ENCODE peak calls at places on chromosomes 16 and 17, in ten cellular contexts. One of them, this sample, is unnamed.

GRCh38 chr16:180101-180920 is at the start of gene HBQ1:
- DNase-seq in heart right ventricle: no peak
- DNase-seq in Caco-2: peak
- DNase-seq in mucosa of descending colon: no peak
- DNase-seq in AG10803: no peak
- DNase-seq in neural crest cell: peak
- DNase-seq in RWPE2: no peak
- DNase-seq in gastrocnemius medialis: no peak
- DNase-seq in cardiac muscle cell: peak
- DNase-seq in HFF-Myc: no peak
- DNase-seq in this sample: no peak

GRCh38 chr17:63947711-63948330 is 15.7 kb upstream of the CD79B start:
- DNase-seq in heart right ventricle: no peak
- DNase-seq in mucosa of descending colon: no peak
- DNase-seq in neural crest cell: no peak
- DNase-seq in Caco-2: no peak
- DNase-seq in RWPE2: no peak
- DNase-seq in cardiac muscle cell: no peak
- DNase-seq in gastrocnemius medialis: no peak
- DNase-seq in HFF-Myc: no peak
- DNase-seq in AG10803: no peak
- DNase-seq in this sample: no peak

GRCh38 chr16:9091867-9092281 is 430 bp downstream of the HAPSTR1 start:
- DNase-seq in heart right ventricle: peak
- DNase-seq in cardiac muscle cell: peak
- DNase-seq in mucosa of descending colon: peak
- DNase-seq in AG10803: peak
- DNase-seq in neural crest cell: peak
- DNase-seq in Caco-2: peak
- DNase-seq in gastrocnemius medialis: peak
- DNase-seq in RWPE2: no peak
- DNase-seq in HFF-Myc: no peak
- DNase-seq in this sample: peak

GRCh38 chr16:87350031-87350430 is 32.8 kb upstream of the C16orf95 start:
- DNase-seq in heart right ventricle: no peak
- DNase-seq in neural crest cell: no peak
- DNase-seq in gastrocnemius medialis: no peak
- DNase-seq in AG10803: no peak
- DNase-seq in HFF-Myc: no peak
- DNase-seq in cardiac muscle cell: no peak
- DNase-seq in Caco-2: no peak
- DNase-seq in mucosa of descending colon: no peak
- DNase-seq in RWPE2: no peak
- DNase-seq in this sample: no peak

GRCh38 chr16:50635505-50636392 is 45.4 kb downstream of the SNX20 start:
- DNase-seq in mucosa of descending colon: no peak
- DNase-seq in HFF-Myc: no peak
- DNase-seq in RWPE2: no peak
- DNase-seq in neural crest cell: no peak
- DNase-seq in Caco-2: no peak
- DNase-seq in AG10803: no peak
- DNase-seq in heart right ventricle: no peak
- DNase-seq in cardiac muscle cell: no peak
- DNase-seq in gastrocnemius medialis: no peak
- DNase-seq in this sample: no peak

GRCh38 chr16:56985288-56985961 is 3.9 kb upstream of the NLRC5 start:
- DNase-seq in gastrocnemius medialis: peak
- DNase-seq in mucosa of descending colon: peak
- DNase-seq in Caco-2: no peak
- DNase-seq in cardiac muscle cell: peak
- DNase-seq in RWPE2: no peak
- DNase-seq in HFF-Myc: peak
- DNase-seq in heart right ventricle: peak
- DNase-seq in AG10803: peak
- DNase-seq in neural crest cell: no peak
- DNase-seq in this sample: peak

GRCh38 chr17:28661635-28662526 is at the start of the genes SDF2 and SUPT6H:
- DNase-seq in Caco-2: peak
- DNase-seq in gastrocnemius medialis: peak
- DNase-seq in heart right ventricle: peak
- DNase-seq in neural crest cell: peak
- DNase-seq in RWPE2: peak
- DNase-seq in AG10803: peak
- DNase-seq in cardiac muscle cell: peak
- DNase-seq in mucosa of descending colon: peak
- DNase-seq in HFF-Myc: no peak
- DNase-seq in this sample: peak

GRCh38 chr16:70586731-70587130 is 59.6 kb upstream of the IL34 start:
- DNase-seq in heart right ventricle: no peak
- DNase-seq in RWPE2: no peak
- DNase-seq in neural crest cell: no peak
- DNase-seq in cardiac muscle cell: no peak
- DNase-seq in mucosa of descending colon: no peak
- DNase-seq in HFF-Myc: no peak
- DNase-seq in Caco-2: no peak
- DNase-seq in AG10803: no peak
- DNase-seq in gastrocnemius medialis: no peak
- DNase-seq in this sample: no peak

GRCh38 chr17:64784353-64784798 is 122.3 kb upstream of the SMURF2 start:
- DNase-seq in RWPE2: no peak
- DNase-seq in heart right ventricle: no peak
- DNase-seq in neural crest cell: no peak
- DNase-seq in Caco-2: no peak
- DNase-seq in gastrocnemius medialis: no peak
- DNase-seq in AG10803: no peak
- DNase-seq in HFF-Myc: no peak
- DNase-seq in mucosa of descending colon: peak
- DNase-seq in cardiac muscle cell: no peak
- DNase-seq in this sample: no peak

GRCh38 chr16:4298761-4299522 is 16.9 kb upstream of the GLIS2 start:
- DNase-seq in heart right ventricle: peak
- DNase-seq in neural crest cell: no peak
- DNase-seq in Caco-2: peak
- DNase-seq in HFF-Myc: peak
- DNase-seq in AG10803: peak
- DNase-seq in gastrocnemius medialis: peak
- DNase-seq in cardiac muscle cell: peak
- DNase-seq in RWPE2: peak
- DNase-seq in mucosa of descending colon: peak
- DNase-seq in this sample: peak

GRCh38 chr17:21689604-21690003 is 2.7 kb upstream of the KCNJ18 start:
- DNase-seq in RWPE2: peak
- DNase-seq in neural crest cell: no peak
- DNase-seq in HFF-Myc: no peak
- DNase-seq in heart right ventricle: no peak
- DNase-seq in AG10803: peak
- DNase-seq in mucosa of descending colon: no peak
- DNase-seq in Caco-2: no peak
- DNase-seq in cardiac muscle cell: peak
- DNase-seq in gastrocnemius medialis: no peak
- DNase-seq in this sample: no peak

GRCh38 chr16:87621550-87621829 is 19.2 kb downstream of the JPH3 start:
- DNase-seq in gastrocnemius medialis: no peak
- DNase-seq in mucosa of descending colon: peak
- DNase-seq in cardiac muscle cell: no peak
- DNase-seq in Caco-2: no peak
- DNase-seq in neural crest cell: no peak
- DNase-seq in HFF-Myc: no peak
- DNase-seq in heart right ventricle: no peak
- DNase-seq in RWPE2: no peak
- DNase-seq in AG10803: no peak
- DNase-seq in this sample: no peak

GRCh38 chr16:11181889-11182279 is 74.1 kb downstream of the SOCS1 start:
- DNase-seq in heart right ventricle: no peak
- DNase-seq in Caco-2: no peak
- DNase-seq in gastrocnemius medialis: no peak
- DNase-seq in mucosa of descending colon: no peak
- DNase-seq in HFF-Myc: no peak
- DNase-seq in cardiac muscle cell: no peak
- DNase-seq in neural crest cell: no peak
- DNase-seq in AG10803: peak
- DNase-seq in RWPE2: no peak
- DNase-seq in this sample: no peak

GRCh38 chr17:11853321-11854151 is 143.7 kb downstream of the ZNF18 start:
- DNase-seq in cardiac muscle cell: peak
- DNase-seq in AG10803: no peak
- DNase-seq in heart right ventricle: no peak
- DNase-seq in mucosa of descending colon: no peak
- DNase-seq in Caco-2: no peak
- DNase-seq in RWPE2: no peak
- DNase-seq in gastrocnemius medialis: no peak
- DNase-seq in HFF-Myc: no peak
- DNase-seq in neural crest cell: peak
- DNase-seq in this sample: no peak

GRCh38 chr17:41678411-41678906 is 10.2 kb upstream of the EIF1 start:
- DNase-seq in neural crest cell: no peak
- DNase-seq in Caco-2: no peak
- DNase-seq in AG10803: no peak
- DNase-seq in heart right ventricle: no peak
- DNase-seq in RWPE2: no peak
- DNase-seq in HFF-Myc: no peak
- DNase-seq in cardiac muscle cell: no peak
- DNase-seq in mucosa of descending colon: no peak
- DNase-seq in gastrocnemius medialis: no peak
- DNase-seq in this sample: peak

GRCh38 chr17:41681776-41682175 is 6.9 kb upstream of the EIF1 start:
- DNase-seq in RWPE2: no peak
- DNase-seq in cardiac muscle cell: no peak
- DNase-seq in mucosa of descending colon: no peak
- DNase-seq in AG10803: no peak
- DNase-seq in neural crest cell: no peak
- DNase-seq in gastrocnemius medialis: no peak
- DNase-seq in heart right ventricle: no peak
- DNase-seq in Caco-2: no peak
- DNase-seq in HFF-Myc: no peak
- DNase-seq in this sample: no peak

GRCh38 chr17:41680426-41681040 is 8.2 kb upstream of the EIF1 start:
- DNase-seq in heart right ventricle: no peak
- DNase-seq in RWPE2: no peak
- DNase-seq in gastrocnemius medialis: no peak
- DNase-seq in Caco-2: no peak
- DNase-seq in cardiac muscle cell: no peak
- DNase-seq in neural crest cell: no peak
- DNase-seq in mucosa of descending colon: no peak
- DNase-seq in AG10803: no peak
- DNase-seq in HFF-Myc: no peak
- DNase-seq in this sample: no peak

GRCh38 chr17:41679740-41680425 is 8.8 kb upstream of the EIF1 start:
- DNase-seq in gastrocnemius medialis: no peak
- DNase-seq in Caco-2: no peak
- DNase-seq in heart right ventricle: no peak
- DNase-seq in HFF-Myc: no peak
- DNase-seq in AG10803: no peak
- DNase-seq in RWPE2: no peak
- DNase-seq in neural crest cell: no peak
- DNase-seq in cardiac muscle cell: no peak
- DNase-seq in mucosa of descending colon: no peak
- DNase-seq in this sample: no peak

GRCh38 chr17:41678907-41679739 is 9.6 kb upstream of the EIF1 start:
- DNase-seq in HFF-Myc: peak
- DNase-seq in AG10803: peak
- DNase-seq in cardiac muscle cell: peak
- DNase-seq in Caco-2: no peak
- DNase-seq in heart right ventricle: peak
- DNase-seq in RWPE2: no peak
- DNase-seq in mucosa of descending colon: no peak
- DNase-seq in gastrocnemius medialis: no peak
- DNase-seq in neural crest cell: no peak
- DNase-seq in this sample: peak
- TF ChIP-seq CTCF in HFF-Myc: no peak
- TF ChIP-seq CTCF in AG10803: peak
- TF ChIP-seq CTCF in cardiac muscle cell: no peak
- TF ChIP-seq CTCF in Caco-2: no peak
- TF ChIP-seq CTCF in heart right ventricle: no peak
- TF ChIP-seq CTCF in RWPE2: peak
- TF ChIP-seq CTCF in mucosa of descending colon: no peak
- TF ChIP-seq CTCF in gastrocnemius medialis: no peak
- TF ChIP-seq CTCF in neural crest cell: no peak
- TF ChIP-seq CTCF in this sample: peak

DNA sequence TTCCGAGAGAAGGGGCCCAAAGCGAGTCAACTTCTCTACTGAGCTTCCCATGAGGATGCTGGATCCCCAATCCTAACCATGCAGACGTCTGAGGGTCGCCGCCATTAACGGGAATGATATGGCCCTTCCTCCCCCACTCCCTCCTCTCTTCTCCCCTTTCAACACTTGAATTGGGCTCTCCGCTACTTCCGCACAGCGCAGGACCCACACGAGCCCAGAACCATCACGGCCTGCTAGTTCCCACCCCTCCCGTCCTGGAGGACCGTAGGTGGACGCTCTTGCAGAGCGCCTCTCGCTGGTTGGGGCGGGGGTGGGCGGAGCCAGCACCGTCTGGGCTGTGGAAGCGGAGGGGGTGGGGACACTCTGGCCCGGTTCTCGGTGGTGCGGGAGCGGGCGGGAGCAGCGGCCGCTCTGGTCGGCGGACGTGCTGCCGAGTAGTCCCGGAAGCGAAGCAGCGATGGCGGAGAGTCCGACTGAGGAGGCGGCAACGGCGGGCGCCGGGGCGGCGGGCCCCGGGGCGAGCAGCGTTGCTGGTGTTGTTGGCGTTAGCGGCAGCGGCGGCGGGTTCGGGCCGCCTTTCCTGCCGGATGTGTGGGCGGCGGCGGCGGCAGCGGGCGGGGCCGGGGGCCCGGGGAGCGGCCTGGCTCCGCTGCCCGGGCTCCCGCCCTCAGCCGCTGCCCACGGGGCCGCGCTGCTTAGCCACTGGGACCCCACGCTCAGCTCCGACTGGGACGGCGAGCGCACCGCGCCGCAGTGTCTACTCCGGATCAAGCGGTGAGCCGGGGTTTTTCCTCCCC is at the start of gene UBE2Z:
- DNase-seq in HFF-Myc: peak
- DNase-seq in AG10803: peak
- DNase-seq in RWPE2: peak
- DNase-seq in mucosa of descending colon: peak
- DNase-seq in cardiac muscle cell: peak
- DNase-seq in Caco-2: peak
- DNase-seq in gastrocnemius medialis: peak
- DNase-seq in heart right ventricle: peak
- DNase-seq in neural crest cell: peak
- DNase-seq in this sample: peak
- TF ChIP-seq CTCF in HFF-Myc: no peak
- TF ChIP-seq CTCF in AG10803: peak
- TF ChIP-seq CTCF in RWPE2: peak
- TF ChIP-seq CTCF in mucosa of descending colon: peak
- TF ChIP-seq CTCF in cardiac muscle cell: peak
- TF ChIP-seq CTCF in Caco-2: no peak
- TF ChIP-seq CTCF in gastrocnemius medialis: peak
- TF ChIP-seq CTCF in heart right ventricle: no peak
- TF ChIP-seq CTCF in neural crest cell: no peak
- TF ChIP-seq CTCF in this sample: no peak

GRCh38 chr16:31920373-31920772 is 46.8 kb downstream of the ZNF267 start:
- DNase-seq in neural crest cell: no peak
- DNase-seq in heart right ventricle: no peak
- DNase-seq in AG10803: no peak
- DNase-seq in gastrocnemius medialis: no peak
- DNase-seq in mucosa of descending colon: no peak
- DNase-seq in RWPE2: no peak
- DNase-seq in Caco-2: no peak
- DNase-seq in cardiac muscle cell: no peak
- DNase-seq in HFF-Myc: no peak
- DNase-seq in this sample: no peak
- TF ChIP-seq CTCF in neural crest cell: no peak
- TF ChIP-seq CTCF in heart right ventricle: no peak
- TF ChIP-seq CTCF in AG10803: no peak
- TF ChIP-seq CTCF in gastrocnemius medialis: no peak
- TF ChIP-seq CTCF in mucosa of descending colon: no peak
- TF ChIP-seq CTCF in RWPE2: no peak
- TF ChIP-seq CTCF in Caco-2: no peak
- TF ChIP-seq CTCF in cardiac muscle cell: no peak
- TF ChIP-seq CTCF in HFF-Myc: no peak
- TF ChIP-seq CTCF in this sample: no peak

GRCh38 chr17:2937331-2938003 is 125.9 kb downstream of the OR1D5 start:
- DNase-seq in cardiac muscle cell: peak
- DNase-seq in neural crest cell: no peak
- DNase-seq in mucosa of descending colon: no peak
- DNase-seq in heart right ventricle: no peak
- DNase-seq in gastrocnemius medialis: no peak
- DNase-seq in AG10803: no peak
- DNase-seq in Caco-2: no peak
- DNase-seq in HFF-Myc: no peak
- DNase-seq in RWPE2: no peak
- DNase-seq in this sample: no peak
- TF ChIP-seq CTCF in cardiac muscle cell: peak
- TF ChIP-seq CTCF in neural crest cell: no peak
- TF ChIP-seq CTCF in mucosa of descending colon: no peak
- TF ChIP-seq CTCF in heart right ventricle: no peak
- TF ChIP-seq CTCF in gastrocnemius medialis: no peak
- TF ChIP-seq CTCF in AG10803: no peak
- TF ChIP-seq CTCF in Caco-2: no peak
- TF ChIP-seq CTCF in HFF-Myc: peak
- TF ChIP-seq CTCF in RWPE2: no peak
- TF ChIP-seq CTCF in this sample: no peak